ENCODE peak calls at places on chromosomes 11 and 22, in ten cellular contexts. G is ELR; K is GM04504; B is HFF-Myc; P is nephron progenitor cell; H is GM12891; Z is A549; C is psoas muscle; J is activated CD8-positive, alpha-beta memory T cell treated with anti-CD3 and anti-CD28 coated beads, Interleukin-2, amount 50 U/mL, for 48 hours; D is stimulated activated CD4-positive, alpha-beta T cell treated with anti-CD3 and anti-CD28 coated beads, Interleukin-2, amount 100 ng/mL, for 24 hours. L is an unnamed sample.

GRCh38 chr11:62666259-62666926 is 1.3 kb downstream of the CSKMT start:
- DNase-seq in B (no peak), G (no peak), Z (no peak), J (peak), D (peak), H (no peak), K (no peak), P (no peak), C (no peak), L (no peak)

GRCh38 chr22:46536559-46537220 is 730 bp downstream of the CELSR1 start:
- DNase-seq in D (no peak), P (peak), G (no peak), Z (no peak), C (no peak), B (no peak), H (no peak), K (no peak), J (no peak), L (peak)

GRCh38 chr11:32870676-32871075 is 21.9 kb upstream of the QSER1 start:
- DNase-seq in Z (no peak), K (no peak), B (no peak), P (peak), H (peak), D (peak), G (peak), J (no peak), C (no peak), L (peak)

GRCh38 chr11:75287579-75287978 is 47.0 kb downstream of the TPBGL start:
- DNase-seq in B (no peak), G (no peak), K (no peak), C (no peak), H (no peak), Z (no peak), D (no peak), P (no peak), J (no peak), L (no peak)

GRCh38 chr11:44072757-44073658 is 6.9 kb downstream of the ACCS start:
- DNase-seq in P (no peak), Z (no peak), G (no peak), K (no peak), D (no peak), C (no peak), B (no peak), J (no peak), H (no peak), L (no peak)

GRCh38 chr11:29527391-29527936 is 489.4 kb downstream of the KCNA4 start:
- DNase-seq in J (no peak), G (peak), B (no peak), P (no peak), C (no peak), D (no peak), H (no peak), Z (peak), K (peak), L (no peak)

GRCh38 chr11:43021466-43021865 is 290.3 kb upstream of the API5 start:
- DNase-seq in J (no peak), P (peak), D (no peak), B (no peak), K (no peak), C (no peak), Z (no peak), H (peak), G (peak), L (peak)

GRCh38 chr11:74417379-74417804 is 19.2 kb upstream of the PGM2L1 start:
- DNase-seq in K (no peak), J (no peak), D (no peak), G (no peak), C (no peak), H (no peak), Z (no peak), P (no peak), B (peak), L (no peak)

GRCh38 chr11:10897150-10897549 is 39.3 kb upstream of the ZBED5 start:
- DNase-seq in J (no peak), P (no peak), K (no peak), Z (no peak), G (no peak), B (no peak), C (no peak), D (no peak), H (no peak), L (peak)

GRCh38 chr11:1054143-1055108 is 17.9 kb upstream of the MUC6 start:
- DNase-seq in B (peak), C (peak), J (no peak), H (no peak), K (peak), D (no peak), P (peak), G (no peak), Z (no peak), L (no peak)

GRCh38 chr11:133785795-133786194 is 59.5 kb downstream of the SPATA19 start:
- DNase-seq in Z (no peak), G (no peak), H (no peak), P (no peak), C (no peak), D (no peak), J (no peak), K (no peak), B (no peak), L (no peak)

GRCh38 chr11:91730620-91731019 is 494.0 kb upstream of the FAT3 start:
- DNase-seq in K (no peak), P (no peak), J (no peak), C (no peak), H (no peak), B (no peak), D (no peak), Z (no peak), G (no peak), L (no peak)

GRCh38 chr11:131279685-131280084 is 90.7 kb upstream of the NTM start:
- DNase-seq in P (no peak), G (no peak), B (no peak), H (no peak), Z (no peak), D (no peak), K (no peak), J (no peak), C (no peak), L (no peak)

GRCh38 chr22:33803371-33803770 is 116.9 kb downstream of the LARGE1 start:
- DNase-seq in Z (no peak), C (no peak), G (no peak), P (no peak), D (no peak), K (peak), J (no peak), H (no peak), B (peak), L (no peak)

GRCh38 chr11:117595440-117595839 is 201.6 kb downstream of the DSCAML1 start:
- DNase-seq in G (peak), J (no peak), P (no peak), Z (no peak), B (no peak), H (no peak), C (no peak), K (no peak), D (no peak), L (no peak)

GRCh38 chr11:122045181-122045586 is 70.8 kb downstream of the BLID start:
- DNase-seq in J (no peak), G (peak), Z (no peak), B (no peak), P (no peak), K (peak), C (no peak), H (no peak), D (no peak), L (no peak)

GRCh38 chr11:122162095-122162494 is 46.1 kb upstream of the BLID start:
- DNase-seq in C (no peak), G (no peak), Z (no peak), D (no peak), P (no peak), K (no peak), B (no peak), H (no peak), J (no peak), L (no peak)

GRCh38 chr22:46696225-46696518 is 41.9 kb downstream of the CERK start:
- DNase-seq in Z (no peak), P (no peak), G (no peak), B (no peak), H (no peak), J (no peak), C (no peak), D (no peak), K (no peak), L (no peak)

L was measured in cardiac muscle cell.